ENCODE peak calls at places on chromosomes 5 and 9, in seven cellular contexts. D is astrocyte, T is kidney, Y is lower lobe of right lung, I is type B pancreatic cell, Q is neural progenitor cell, P is ovary. M is an unnamed sample.

GRCh38 chr5:75616286-75616810 is 5.1 kb downstream of the ANKDD1B start:
- DNase-seq in T (no peak), I (no peak), Q (peak; percentile 57), D (no peak), Y (no peak), P (no peak), M (no peak)

GRCh38 chr9:95455714-95456113 is 61.1 kb downstream of the PTCH1 start:
- DNase-seq in T (no peak), I (no peak), Y (no peak), D (no peak), Q (no peak), P (no peak), M (no peak)

GRCh38 chr9:109751253-109751652 is 28.7 kb upstream of the PALM2AKAP2 start:
- DNase-seq in P (no peak), I (no peak), D (peak; percentile 61), T (no peak), Y (no peak), Q (peak; percentile 53), M (no peak)

GRCh38 chr5:62257018-62257367 is 49.0 kb upstream of the KIF2A start:
- DNase-seq in Q (no peak), P (no peak), I (no peak), D (no peak), Y (no peak), T (no peak), M (no peak)

GRCh38 chr5:139969318-139969717 is 73.8 kb downstream of the NRG2 start:
- DNase-seq in D (no peak), Y (no peak), I (no peak), P (no peak), T (no peak), Q (no peak), M (no peak)

GRCh38 chr5:73319036-73319435 is 129.5 kb downstream of the FOXD1 start:
- DNase-seq in T (no peak), I (no peak), D (peak; percentile 76), P (no peak), Y (no peak), Q (no peak), M (no peak)

GRCh38 chr5:105680858-105681257 is 1989.9 kb downstream of the EFNA5 start:
- DNase-seq in P (no peak), T (no peak), Q (no peak), I (no peak), Y (no peak), D (no peak), M (no peak)

GRCh38 chr5:56167522-56167921 is 65.6 kb downstream of the ANKRD55 start:
- DNase-seq in P (no peak), I (no peak), D (peak; percentile 68), Q (no peak), Y (no peak), T (no peak), M (no peak)

GRCh38 chr9:22529426-22530199 is 83.0 kb downstream of the DMRTA1 start:
- DNase-seq in I (no peak), Y (no peak), P (no peak), Q (no peak), D (peak; percentile 21), T (no peak), M (no peak)

GRCh38 chr9:93205045-93205768 is 21.3 kb downstream of the WNK2 start:
- DNase-seq in Q (peak; percentile 80), P (peak; percentile 58), I (no peak), D (peak; percentile 6), T (peak; percentile 76), Y (peak; percentile 23), M (peak; percentile 67)

GRCh38 chr5:36948041-36948440 is 71.5 kb downstream of the NIPBL start:
- DNase-seq in Q (no peak), I (no peak), P (no peak), Y (no peak), D (peak; percentile 65), T (no peak), M (no peak)

GRCh38 chr5:93607367-93608258 is 24.6 kb downstream of the NR2F1 start:
- DNase-seq in Q (peak; percentile 84), D (peak; percentile 87), P (no peak), I (no peak), Y (no peak), T (no peak), M (peak; percentile 54)

GRCh38 chr5:123722451-123722850 is 210.5 kb downstream of the CSNK1G3 start:
- DNase-seq in D (no peak), Y (no peak), P (no peak), Q (no peak), T (no peak), I (no peak), M (no peak)

GRCh38 chr5:102893942-102894341 is 138.8 kb downstream of the PAM start:
- DNase-seq in Q (no peak), I (no peak), Y (no peak), P (no peak), D (no peak), T (no peak), M (no peak)

GRCh38 chr5:173582198-173583092 is 34.0 kb downstream of the BOD1 start:
- DNase-seq in D (no peak), Y (no peak), I (no peak), P (no peak), T (no peak), Q (no peak), M (no peak)

GRCh38 chr5:37837101-37838032 is 2.5 kb downstream of the GDNF start:
- DNase-seq in Y (peak; percentile 73), I (peak; percentile 87), P (peak; percentile 83), Q (peak; percentile 78), T (peak; percentile 91), D (peak; percentile 54), M (peak; percentile 69)

GRCh38 chr5:111127453-111128195 is 35.5 kb downstream of the WDR36 start:
- DNase-seq in T (no peak), I (no peak), Y (no peak), P (no peak), Q (no peak), D (no peak), M (no peak)

GRCh38 chr5:443239-444151 is 519 bp downstream of the EXOC3 start:
- DNase-seq in I (no peak), D (no peak), Q (no peak), Y (no peak), P (no peak), T (peak; percentile 86), M (no peak)

GRCh38 chr5:142922223-142922952 is 152.2 kb downstream of the ARHGAP26 start:
- DNase-seq in P (no peak), I (no peak), T (no peak), Q (peak; percentile 50), Y (no peak), D (peak; percentile 35), M (no peak)

GRCh38 chr5:31021181-31021624 is 172.3 kb upstream of the CDH6 start:
- DNase-seq in Y (no peak), I (no peak), T (no peak), Q (no peak), D (peak; percentile 87), P (no peak), M (no peak)

DNA sequence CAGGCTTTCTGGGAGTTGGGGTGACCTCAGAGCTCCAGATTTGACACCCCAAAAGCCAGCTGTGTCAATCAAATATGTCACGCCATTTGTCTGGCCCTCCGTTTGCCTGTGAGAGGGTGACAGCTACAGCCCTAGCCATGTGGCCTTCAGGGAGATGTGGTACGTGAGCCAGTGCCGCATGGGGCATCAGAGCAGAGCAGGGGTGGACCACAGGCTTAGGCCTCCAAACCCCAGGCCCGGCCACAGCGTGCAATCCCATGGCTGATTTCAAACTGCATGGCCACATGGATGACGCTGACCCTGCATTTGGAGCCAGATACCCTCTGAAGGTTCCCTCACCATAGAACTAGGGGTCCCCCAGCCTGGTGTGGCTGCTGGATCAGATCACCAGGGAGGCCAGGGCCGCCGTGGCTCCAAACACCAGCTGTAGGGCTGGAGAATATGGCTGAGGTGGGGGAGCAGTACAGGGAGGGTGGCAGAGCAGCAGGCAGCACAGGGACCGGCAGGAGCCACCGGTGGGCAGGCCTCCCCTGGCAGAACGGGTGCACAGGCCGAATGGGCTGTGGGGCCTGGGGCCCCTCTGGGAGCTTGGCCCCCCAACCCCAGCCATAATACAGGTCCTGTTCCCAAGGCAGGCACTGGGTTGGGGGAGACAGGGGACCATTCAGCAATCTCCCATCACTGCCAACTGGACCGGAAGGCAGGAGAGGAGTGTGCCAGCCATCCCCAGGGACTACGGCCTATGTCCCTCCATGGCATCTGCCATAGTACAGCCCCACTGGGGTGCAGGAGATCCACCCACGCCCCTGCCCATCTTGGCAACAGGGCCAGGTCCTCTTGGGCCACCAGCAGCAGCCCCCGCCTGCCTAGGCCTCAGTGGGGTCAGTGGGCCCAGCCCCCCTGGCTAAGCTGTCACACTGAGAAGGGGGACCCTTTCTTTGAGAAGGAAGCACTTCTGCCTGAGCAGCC is 1.5 kb downstream of the SAPCD2 start:
- DNase-seq in Y (no peak), Q (no peak), T (no peak), I (no peak), P (no peak), D (no peak), M (no peak)
- TF ChIP-seq CTCF in Y (no peak), Q (no peak), T (no peak), I (no peak), P (no peak), D (no peak), M (no peak)

GRCh38 chr9:125513634-125514413 is 193.2 kb downstream of the MAPKAP1 start:
- DNase-seq in T (peak; percentile 73), I (no peak), P (no peak), Q (peak; percentile 28), D (peak; percentile 88), Y (peak; percentile 57), M (no peak)

GRCh38 chr9:125516381-125516960 is 190.5 kb downstream of the MAPKAP1 start:
- DNase-seq in D (no peak), T (no peak), I (no peak), Y (no peak), P (no peak), Q (no peak), M (no peak)

GRCh38 chr9:125517577-125517976 is 189.4 kb downstream of the MAPKAP1 start:
- DNase-seq in T (no peak), P (no peak), I (no peak), D (no peak), Y (no peak), Q (no peak), M (no peak)

GRCh38 chr9:125514468-125514867 is 192.5 kb downstream of the MAPKAP1 start:
- DNase-seq in P (no peak), Q (no peak), I (no peak), Y (no peak), T (no peak), D (no peak), M (no peak)

GRCh38 chr9:125515281-125515680 is 191.7 kb downstream of the MAPKAP1 start:
- DNase-seq in Q (no peak), P (no peak), D (no peak), Y (no peak), T (no peak), I (no peak), M (no peak)
- TF ChIP-seq CTCF in Q (no peak), P (no peak), D (no peak), Y (no peak), T (no peak), I (no peak), M (no peak)

GRCh38 chr5:179749857-179750508 is 17.4 kb downstream of the MAML1 start:
- DNase-seq in I (no peak), Y (peak; percentile 17), T (no peak), Q (no peak), P (no peak), D (no peak), M (no peak)
- TF ChIP-seq CTCF in I (no peak), Y (no peak), T (no peak), Q (no peak), P (no peak), D (no peak), M (peak; percentile 3)

DNA sequence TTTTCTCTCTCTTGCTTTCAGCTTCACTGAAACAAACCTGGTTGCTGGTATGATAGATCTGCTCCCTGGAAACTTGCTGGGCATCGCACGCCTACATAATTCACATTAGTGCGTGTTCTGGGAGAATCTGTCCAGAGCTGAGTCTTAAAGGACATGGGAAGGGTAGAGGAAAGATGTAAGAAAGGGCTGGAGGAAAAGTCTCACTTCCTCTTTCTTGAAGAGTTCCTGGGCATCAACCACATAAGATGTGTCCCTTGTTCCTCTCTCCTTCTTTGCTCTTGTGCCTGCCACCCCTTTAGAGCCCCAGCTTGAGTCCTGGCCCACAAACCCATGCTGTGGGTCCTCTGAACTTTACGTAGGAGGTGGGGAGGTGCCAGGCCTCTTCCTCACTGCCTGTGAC is 205.3 kb upstream of the PANK3 start:
- DNase-seq in T (no peak), Y (no peak), Q (no peak), D (no peak), I (no peak), P (no peak), M (no peak)
- TF ChIP-seq CTCF in T (no peak), Y (no peak), Q (no peak), D (no peak), I (no peak), P (no peak), M (no peak)

M was measured in WERI-Rb-1.